ENCODE peak calls at places on chromosomes 4 and X, in ten cellular contexts. K, U, V, G, A, P, C, Q, Y and T are unnamed samples.

GRCh38 chr4:1809754-1810502 is 16.8 kb downstream of the FGFR3 start:
- DNase-seq in Q (peak), V (peak), Y (peak), U (no peak), K (peak), A (peak), G (peak), P (peak), C (peak), T (no peak)

GRCh38 chrX:123899701-123900100 is 39.8 kb downstream of the XIAP start:
- DNase-seq in Q (no peak), C (peak), G (no peak), U (no peak), V (peak), P (peak), A (no peak), K (no peak), Y (no peak), T (no peak)

GRCh38 chr4:115944146-115944905 is 830.9 kb upstream of the NDST4 start:
- DNase-seq in Q (no peak), A (no peak), K (no peak), U (no peak), V (no peak), P (no peak), C (no peak), Y (no peak), G (no peak), T (no peak)

GRCh38 chrX:82237328-82237727 is 1035.4 kb downstream of the SH3BGRL start:
- DNase-seq in C (no peak), A (no peak), G (no peak), P (no peak), Q (no peak), V (no peak), K (no peak), Y (no peak), U (no peak), T (no peak)

GRCh38 chr4:8352368-8353157 is 83.0 kb downstream of the HTRA3 start:
- DNase-seq in Q (peak), V (no peak), P (no peak), K (no peak), C (peak), G (no peak), U (peak), A (no peak), Y (no peak), T (no peak)

GRCh38 chr4:74433541-74434172 is 11.3 kb upstream of the AREG start:
- DNase-seq in U (no peak), G (no peak), P (no peak), Y (no peak), A (no peak), V (no peak), K (no peak), C (peak), Q (no peak), T (no peak)

GRCh38 chr4:15653864-15654391 is 1.2 kb downstream of the FBXL5 start:
- DNase-seq in A (peak), V (peak), P (peak), K (peak), G (no peak), Q (no peak), U (no peak), C (peak), Y (peak), T (no peak)

GRCh38 chrX:50579955-50580354 is 109.3 kb upstream of the DGKK start:
- DNase-seq in Y (peak), G (peak), A (peak), P (peak), K (peak), U (no peak), V (peak), C (peak), Q (no peak), T (no peak)

GRCh38 chr4:157052429-157053040 is 23.4 kb upstream of the GLRB start:
- DNase-seq in Q (no peak), A (no peak), C (peak), Y (no peak), K (no peak), G (no peak), V (no peak), U (no peak), P (no peak), T (no peak)

GRCh38 chr4:33323393-33323792 is 2603.2 kb downstream of the PCDH7 start:
- DNase-seq in K (no peak), A (peak), C (no peak), Q (no peak), V (no peak), Y (no peak), P (no peak), U (no peak), G (no peak), T (no peak)

GRCh38 chr4:99099311-99099710 is 10.7 kb upstream of the ADH5 start:
- DNase-seq in V (no peak), G (no peak), Y (no peak), U (no peak), C (no peak), K (no peak), Q (peak), P (no peak), A (no peak), T (no peak)

GRCh38 chr4:26912810-26913209 is 52.2 kb downstream of the STIM2 start:
- DNase-seq in U (no peak), Q (peak), G (no peak), V (no peak), K (no peak), P (no peak), C (no peak), Y (no peak), A (no peak), T (no peak)
- H3K4me3 ChIP-seq in U (no peak), Q (no peak), G (no peak), V (no peak), K (no peak), P (no peak), C (no peak), Y (no peak), A (no peak), T (no peak)

GRCh38 chr4:84501721-84502267 is 2.7 kb upstream of the NKX6-1 start:
- DNase-seq in C (no peak), Y (no peak), G (no peak), Q (peak), A (no peak), U (no peak), K (no peak), V (no peak), P (no peak), T (no peak)

GRCh38 chr4:84503495-84504437 is 4.7 kb upstream of the NKX6-1 start:
- DNase-seq in V (peak), A (peak), U (no peak), Q (no peak), C (peak), G (no peak), K (peak), P (peak), Y (peak), T (no peak)

GRCh38 chr4:84502333-84502954 is 3.4 kb upstream of the NKX6-1 start:
- DNase-seq in K (no peak), Q (no peak), U (no peak), G (no peak), V (no peak), Y (no peak), A (no peak), P (no peak), C (no peak), T (no peak)

GRCh38 chr4:84501197-84501492 is 2.1 kb upstream of the NKX6-1 start:
- DNase-seq in C (no peak), A (no peak), Y (no peak), U (no peak), Q (no peak), G (no peak), P (no peak), K (no peak), V (no peak), T (no peak)

DNA sequence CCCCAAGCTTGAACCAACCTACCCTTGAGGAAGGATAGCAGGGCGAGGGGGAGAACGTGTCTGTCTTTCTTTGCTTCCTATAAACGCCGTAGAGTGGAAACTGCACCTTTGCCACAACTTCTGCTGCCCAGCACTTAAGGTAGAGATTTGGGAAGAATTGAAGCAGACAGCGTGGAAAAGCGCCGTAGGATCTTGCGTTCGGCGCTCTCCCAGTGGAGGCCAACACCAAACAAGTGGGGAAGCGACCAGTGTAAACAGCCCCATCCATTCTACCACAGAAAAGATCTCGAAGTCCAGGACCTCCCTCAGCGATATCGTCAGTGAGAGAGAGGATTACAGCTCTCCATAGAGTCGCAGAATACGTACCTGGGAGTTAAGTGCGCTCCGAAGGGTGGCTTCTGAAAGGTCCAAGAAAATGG is 3.9 kb upstream of the NKX6-1 start:
- DNase-seq in K (no peak), C (no peak), V (no peak), Y (no peak), P (no peak), A (no peak), U (no peak), Q (no peak), G (no peak), T (no peak)
- H3K4me3 ChIP-seq in K (no peak), C (no peak), V (no peak), Y (no peak), P (no peak), A (no peak), U (no peak), Q (no peak), G (no peak), T (no peak)

GRCh38 chrX:8728932-8729331 is 3.0 kb downstream of the ANOS1 start:
- DNase-seq in U (no peak), C (no peak), G (no peak), P (no peak), K (no peak), A (no peak), Y (no peak), V (no peak), Q (peak), T (no peak)
- H3K4me3 ChIP-seq in U (no peak), C (no peak), G (no peak), P (no peak), K (no peak), A (no peak), Y (no peak), V (no peak), Q (no peak), T (no peak)

GRCh38 chrX:115560978-115561604 is at the start of gene PLS3:
- DNase-seq in U (peak), V (peak), Y (peak), P (peak), C (peak), A (peak), G (peak), K (peak), Q (peak), T (peak)

GRCh38 chrX:115562492-115562872 is 1.5 kb downstream of the PLS3 start:
- DNase-seq in V (peak), P (peak), A (no peak), G (no peak), C (peak), Q (no peak), Y (peak), K (peak), U (no peak), T (no peak)

GRCh38 chrX:115559672-115560071 is 1.3 kb upstream of the PLS3 start:
- DNase-seq in P (peak), Q (no peak), Y (no peak), G (no peak), C (no peak), A (no peak), V (peak), K (no peak), U (no peak), T (no peak)

GRCh38 chrX:115561605-115562491 is 874 bp downstream of the PLS3 start:
- DNase-seq in Q (peak), K (peak), C (peak), Y (peak), P (peak), U (no peak), A (peak), V (peak), G (no peak), T (no peak)

GRCh38 chrX:115560211-115560977 is 580 bp upstream of the PLS3 start:
- DNase-seq in Y (peak), Q (no peak), A (peak), K (peak), C (peak), P (peak), U (no peak), V (peak), G (no peak), T (no peak)
- H3K4me3 ChIP-seq in Y (peak), Q (no peak), A (peak), K (peak), C (peak), P (peak), U (peak), V (peak), G (peak), T (peak)

GRCh38 chrX:18674788-18675735 is 3.2 kb upstream of the RS1 start:
- DNase-seq in C (peak), Q (peak), K (peak), V (peak), G (no peak), A (peak), U (peak), Y (peak), P (peak), T (no peak)
- H3K4me3 ChIP-seq in C (peak), Q (peak), K (peak), V (peak), G (peak), A (peak), U (peak), Y (peak), P (peak), T (peak)

DNA sequence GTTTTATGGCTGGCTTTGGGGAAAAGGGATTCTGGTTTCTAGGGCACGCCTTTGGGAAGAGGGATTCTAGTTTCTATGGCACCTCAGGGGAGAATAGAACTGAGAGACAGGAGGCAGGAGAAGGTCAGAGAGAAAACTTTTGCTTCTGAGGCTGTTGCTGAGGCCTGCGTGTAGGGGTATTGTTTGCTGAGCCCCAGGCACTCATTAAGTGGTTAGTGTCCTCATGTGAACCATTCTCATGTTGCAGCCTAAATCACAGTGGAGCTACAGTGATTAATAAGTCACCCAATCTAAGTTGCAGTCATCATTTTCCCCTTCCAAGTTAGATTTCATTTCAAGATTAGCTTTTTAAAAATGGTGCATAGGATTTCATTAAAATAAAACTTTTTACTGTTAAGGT is 29.0 kb downstream of the VCX3A start:
- DNase-seq in A (no peak), V (no peak), U (no peak), Q (no peak), K (no peak), G (no peak), Y (no peak), C (no peak), P (no peak), T (no peak)
- H3K4me3 ChIP-seq in A (no peak), V (no peak), U (no peak), Q (no peak), K (no peak), G (no peak), Y (no peak), C (no peak), P (no peak), T (no peak)

GRCh38 chr4:114021445-114021844 is 42.0 kb upstream of the ARSJ start:
- DNase-seq in C (no peak), P (peak), A (no peak), G (no peak), Q (no peak), Y (no peak), V (no peak), U (no peak), K (no peak), T (no peak)
- H3K4me3 ChIP-seq in C (no peak), P (no peak), A (no peak), G (no peak), Q (no peak), Y (no peak), V (no peak), U (no peak), K (no peak), T (no peak)

GRCh38 chr4:68905598-68906237 is 45.9 kb downstream of the UGT2A3 start:
- DNase-seq in C (peak), A (peak), Q (no peak), G (peak), K (peak), U (no peak), Y (peak), V (peak), P (peak), T (no peak)
- H3K4me3 ChIP-seq in C (no peak), A (peak), Q (no peak), G (no peak), K (no peak), U (peak), Y (peak), V (peak), P (no peak), T (peak)

GRCh38 chr4:153447175-153447887 is 18.8 kb upstream of the TMEM131L start:
- DNase-seq in V (peak), G (no peak), K (no peak), A (no peak), P (peak), C (peak), Y (peak), Q (no peak), U (no peak), T (no peak)

GRCh38 chr4:153449338-153449737 is 16.8 kb upstream of the TMEM131L start:
- DNase-seq in K (no peak), G (no peak), A (no peak), Y (no peak), C (no peak), P (no peak), U (no peak), Q (no peak), V (no peak), T (no peak)

GRCh38 chr4:153450545-153450917 is 15.6 kb upstream of the TMEM131L start:
- DNase-seq in K (no peak), Q (no peak), P (no peak), A (no peak), G (no peak), V (no peak), Y (no peak), C (no peak), U (no peak), T (no peak)

GRCh38 chr4:153451931-153452660 is 14.1 kb upstream of the TMEM131L start:
- DNase-seq in P (no peak), K (no peak), Y (no peak), C (peak), G (no peak), V (no peak), Q (peak), U (no peak), A (no peak), T (no peak)

GRCh38 chr4:153448003-153448731 is 18.0 kb upstream of the TMEM131L start:
- DNase-seq in P (peak), V (peak), K (no peak), Y (peak), A (peak), U (no peak), Q (no peak), C (peak), G (no peak), T (no peak)
- H3K4me3 ChIP-seq in P (peak), V (no peak), K (no peak), Y (no peak), A (no peak), U (peak), Q (no peak), C (peak), G (no peak), T (no peak)